ENCODE peak calls at places on chromosomes 2 and 18, in five cellular contexts. K is GM23338, D is HepG2, J is neural progenitor cell, L is H1. I is an unnamed sample.

GRCh38 chr18:49494660-49495059 is 7.6 kb upstream of the C18orf32 start:
- DNase-seq in L (no peak), J (no peak), D (no peak), K (no peak), I (no peak)

GRCh38 chr2:74894261-74895030 is 60.5 kb downstream of the HK2 start:
- DNase-seq in K (no peak), L (no peak), J (no peak), D (no peak), I (no peak)

GRCh38 chr2:15976334-15976733 is 36.0 kb downstream of the MYCN start:
- DNase-seq in J (no peak), K (no peak), D (no peak), L (no peak), I (no peak)

GRCh38 chr18:68843467-68844089 is 45.7 kb downstream of the CCDC102B start:
- DNase-seq in J (no peak), D (no peak), K (no peak), L (no peak), I (no peak)

GRCh38 chr18:13372405-13372995 is 153.9 kb downstream of the LDLRAD4 start:
- DNase-seq in L (no peak), K (no peak), D (no peak), J (no peak), I (no peak)

GRCh38 chr2:114709936-114710850 is 267.8 kb downstream of the DPP10 start:
- DNase-seq in D (no peak), K (peak), L (no peak), J (peak), I (no peak)

GRCh38 chr2:30334738-30335426 is 103.5 kb downstream of the LBH start:
- DNase-seq in J (peak), K (peak), D (no peak), L (no peak), I (no peak)

GRCh38 chr2:134252092-134252775 is 1.6 kb upstream of the MGAT5 start:
- DNase-seq in K (no peak), D (no peak), L (no peak), J (no peak), I (no peak)

GRCh38 chr2:79235135-79235534 is 75.6 kb upstream of the REG3A start:
- DNase-seq in K (peak), J (peak), D (peak), L (no peak), I (no peak)
- TF ChIP-seq CTCF in K (peak), J (peak), D (peak), L (peak), I (peak)

DNA sequence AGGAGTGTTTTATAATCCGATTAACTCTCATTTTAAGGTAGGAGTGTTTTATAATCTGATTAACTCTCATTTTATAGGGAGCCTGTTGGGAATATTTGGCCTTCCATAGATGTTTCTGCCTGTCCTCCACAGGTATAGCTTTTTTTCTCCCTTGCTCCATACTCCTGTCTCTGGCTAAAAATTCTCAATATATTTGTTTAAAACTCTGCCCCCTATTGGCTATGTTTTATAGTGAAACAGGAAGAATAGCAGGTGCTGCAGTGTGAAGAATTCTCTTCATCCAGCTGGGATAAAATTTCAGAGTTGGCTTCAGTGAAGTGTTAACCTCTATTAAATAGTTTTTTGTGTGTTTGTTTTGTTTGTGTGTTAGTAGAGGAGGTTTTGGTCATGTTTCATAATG is 1046.0 kb upstream of the TMEFF2 start:
- DNase-seq in L (no peak), K (peak), J (peak), D (peak), I (no peak)
- TF ChIP-seq CTCF in L (peak), K (peak), J (peak), D (peak), I (no peak)

GRCh38 chr2:51424418-51424817 is 392.5 kb upstream of the NRXN1 start:
- DNase-seq in J (peak), D (no peak), K (peak), L (peak), I (no peak)
- TF ChIP-seq CTCF in J (peak), D (no peak), K (peak), L (peak), I (no peak)

GRCh38 chr2:165969227-165969626 is 15.7 kb upstream of the TTC21B start:
- DNase-seq in D (no peak), J (no peak), K (no peak), L (no peak), I (no peak)
- TF ChIP-seq CTCF in D (peak), J (no peak), K (no peak), L (no peak), I (no peak)

GRCh38 chr18:9868857-9869712 is 16.7 kb upstream of the TXNDC2 start:
- DNase-seq in K (no peak), L (no peak), D (no peak), J (no peak), I (no peak)

GRCh38 chr18:9870431-9871023 is 15.2 kb upstream of the TXNDC2 start:
- DNase-seq in L (no peak), K (no peak), J (no peak), D (no peak), I (no peak)

GRCh38 chr18:9869713-9870430 is 15.9 kb upstream of the TXNDC2 start:
- DNase-seq in K (peak), D (peak), J (no peak), L (no peak), I (peak)

GRCh38 chr18:9872823-9873222 is 12.9 kb upstream of the TXNDC2 start:
- DNase-seq in L (no peak), J (no peak), D (no peak), K (no peak), I (no peak)

DNA sequence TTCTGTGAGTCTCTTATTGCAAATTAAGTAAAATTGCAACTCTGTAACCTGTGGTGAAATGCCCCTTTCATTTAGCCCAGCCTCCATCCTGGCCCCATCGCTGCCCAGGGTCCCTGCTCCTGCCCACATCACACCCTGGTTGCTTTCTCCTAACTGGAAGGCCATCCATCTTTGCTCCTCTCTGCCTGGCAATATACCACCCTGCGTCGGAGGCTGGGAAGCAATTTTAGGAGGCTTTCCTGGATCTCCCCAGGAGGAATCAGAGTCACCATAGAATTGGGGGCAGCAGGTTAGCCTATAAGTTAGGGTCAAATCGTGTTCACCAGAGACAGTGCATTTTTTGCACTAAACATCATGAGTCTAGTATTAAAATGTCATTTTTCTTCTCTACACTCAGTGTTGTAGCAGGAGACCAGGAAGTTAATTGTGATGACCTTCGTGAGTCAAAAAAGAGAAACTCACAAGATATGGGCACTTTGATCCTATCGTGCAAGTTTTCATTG is 14.5 kb upstream of the TXNDC2 start:
- DNase-seq in J (no peak), L (no peak), K (no peak), D (no peak), I (no peak)
- TF ChIP-seq CTCF in J (no peak), L (no peak), K (no peak), D (no peak), I (no peak)

GRCh38 chr2:203904022-203904421 is 32.5 kb upstream of the ICOS start:
- DNase-seq in J (no peak), L (no peak), K (no peak), D (no peak), I (no peak)
- TF ChIP-seq CTCF in J (no peak), L (no peak), K (no peak), D (no peak), I (no peak)